ENCODE peak calls at places on chromosome 6, in six cellular contexts. One of them, this sample, is unnamed.

GRCh38 chr6:90388395-90388794 is 91.8 kb upstream of the BACH2 start:
- DNase-seq in lower leg skin: no peak
- DNase-seq in adrenal gland: no peak
- DNase-seq in HCT116: no peak
- DNase-seq in mucosa of descending colon: no peak
- DNase-seq in testis: no peak
- DNase-seq in this sample: no peak

GRCh38 chr6:45921703-45922270 is 93.9 kb downstream of the CLIC5 start:
- DNase-seq in testis: peak; percentile 16
- DNase-seq in lower leg skin: no peak
- DNase-seq in HCT116: no peak
- DNase-seq in adrenal gland: no peak
- DNase-seq in mucosa of descending colon: no peak
- DNase-seq in this sample: no peak

GRCh38 chr6:33742837-33743236 is 3.9 kb downstream of the IP6K3 start:
- DNase-seq in HCT116: no peak
- DNase-seq in lower leg skin: no peak
- DNase-seq in mucosa of descending colon: no peak
- DNase-seq in testis: peak; percentile 76
- DNase-seq in adrenal gland: no peak
- DNase-seq in this sample: peak; percentile 58

GRCh38 chr6:89082439-89082838 is 1.9 kb downstream of the PNRC1 start:
- DNase-seq in HCT116: no peak
- DNase-seq in testis: no peak
- DNase-seq in adrenal gland: no peak
- DNase-seq in mucosa of descending colon: peak; percentile 17
- DNase-seq in lower leg skin: no peak
- DNase-seq in this sample: no peak

GRCh38 chr6:151060096-151060741 is 179.5 kb upstream of the AKAP12 start:
- DNase-seq in lower leg skin: no peak
- DNase-seq in adrenal gland: no peak
- DNase-seq in testis: no peak
- DNase-seq in HCT116: peak; percentile 98
- DNase-seq in mucosa of descending colon: no peak
- DNase-seq in this sample: no peak

GRCh38 chr6:136037246-136037884 is 185.9 kb downstream of the PDE7B start:
- DNase-seq in mucosa of descending colon: no peak
- DNase-seq in lower leg skin: no peak
- DNase-seq in HCT116: no peak
- DNase-seq in testis: no peak
- DNase-seq in adrenal gland: no peak
- DNase-seq in this sample: no peak

GRCh38 chr6:83846291-83846690 is 6.9 kb upstream of the RIPPLY2 start:
- DNase-seq in HCT116: no peak
- DNase-seq in lower leg skin: no peak
- DNase-seq in adrenal gland: no peak
- DNase-seq in testis: no peak
- DNase-seq in mucosa of descending colon: no peak
- DNase-seq in this sample: no peak

GRCh38 chr6:19333936-19334335 is 503.2 kb upstream of the ID4 start:
- DNase-seq in mucosa of descending colon: no peak
- DNase-seq in adrenal gland: no peak
- DNase-seq in HCT116: no peak
- DNase-seq in testis: no peak
- DNase-seq in lower leg skin: no peak
- DNase-seq in this sample: no peak

GRCh38 chr6:39520411-39520810 is 197.9 kb upstream of the KCNK16 start:
- DNase-seq in mucosa of descending colon: no peak
- DNase-seq in testis: no peak
- DNase-seq in adrenal gland: no peak
- DNase-seq in lower leg skin: no peak
- DNase-seq in HCT116: no peak
- DNase-seq in this sample: no peak

GRCh38 chr6:169082093-169082492 is 171.6 kb downstream of the THBS2 start:
- DNase-seq in adrenal gland: no peak
- DNase-seq in HCT116: no peak
- DNase-seq in lower leg skin: peak; percentile 52
- DNase-seq in testis: no peak
- DNase-seq in mucosa of descending colon: no peak
- DNase-seq in this sample: no peak

GRCh38 chr6:112216699-112217551 is 37.4 kb downstream of the LAMA4 start:
- DNase-seq in lower leg skin: no peak
- DNase-seq in mucosa of descending colon: no peak
- DNase-seq in testis: no peak
- DNase-seq in HCT116: no peak
- DNase-seq in adrenal gland: no peak
- DNase-seq in this sample: no peak

GRCh38 chr6:26532699-26533523 is 5.3 kb upstream of the HMGN4 start:
- DNase-seq in HCT116: peak; percentile 83
- DNase-seq in lower leg skin: peak; percentile 97
- DNase-seq in testis: peak; percentile 94
- DNase-seq in mucosa of descending colon: peak; percentile 95
- DNase-seq in adrenal gland: peak; percentile 97
- DNase-seq in this sample: peak; percentile 88

GRCh38 chr6:154595538-154595937 is 85.1 kb upstream of the CNKSR3 start:
- DNase-seq in mucosa of descending colon: no peak
- DNase-seq in lower leg skin: no peak
- DNase-seq in testis: no peak
- DNase-seq in adrenal gland: no peak
- DNase-seq in HCT116: no peak
- DNase-seq in this sample: no peak

GRCh38 chr6:32082951-32083350 is 26.2 kb downstream of the TNXB start:
- DNase-seq in testis: peak; percentile 54
- DNase-seq in adrenal gland: peak; percentile 66
- DNase-seq in HCT116: no peak
- DNase-seq in mucosa of descending colon: peak; percentile 10
- DNase-seq in lower leg skin: peak; percentile 94
- DNase-seq in this sample: no peak

GRCh38 chr6:19757036-19757435 is 80.1 kb upstream of the ID4 start:
- DNase-seq in mucosa of descending colon: no peak
- DNase-seq in HCT116: no peak
- DNase-seq in adrenal gland: no peak
- DNase-seq in testis: no peak
- DNase-seq in lower leg skin: no peak
- DNase-seq in this sample: no peak

GRCh38 chr6:135170849-135171248 is 10.3 kb upstream of the MYB start:
- DNase-seq in mucosa of descending colon: no peak
- DNase-seq in lower leg skin: no peak
- DNase-seq in adrenal gland: no peak
- DNase-seq in testis: no peak
- DNase-seq in HCT116: no peak
- DNase-seq in this sample: no peak

GRCh38 chr6:167766986-167767714 is 59.6 kb upstream of the AFDN start:
- DNase-seq in adrenal gland: no peak
- DNase-seq in mucosa of descending colon: no peak
- DNase-seq in HCT116: no peak
- DNase-seq in testis: no peak
- DNase-seq in lower leg skin: no peak
- DNase-seq in this sample: no peak

GRCh38 chr6:44339763-44340625 is 2.5 kb upstream of the SPATS1 start:
- DNase-seq in mucosa of descending colon: no peak
- DNase-seq in HCT116: no peak
- DNase-seq in lower leg skin: no peak
- DNase-seq in adrenal gland: peak; percentile 36
- DNase-seq in testis: no peak
- DNase-seq in this sample: no peak

GRCh38 chr6:124927806-124928205 is 34.4 kb upstream of the RNF217 start:
- DNase-seq in testis: no peak
- DNase-seq in lower leg skin: no peak
- DNase-seq in mucosa of descending colon: no peak
- DNase-seq in adrenal gland: no peak
- DNase-seq in HCT116: peak; percentile 59
- DNase-seq in this sample: no peak

GRCh38 chr6:12717356-12717755 is 789 bp downstream of the PHACTR1 start:
- DNase-seq in HCT116: no peak
- DNase-seq in lower leg skin: no peak
- DNase-seq in adrenal gland: no peak
- DNase-seq in mucosa of descending colon: no peak
- DNase-seq in testis: no peak
- DNase-seq in this sample: no peak

GRCh38 chr6:12718025-12718424 is 1.5 kb downstream of the PHACTR1 start:
- DNase-seq in lower leg skin: no peak
- DNase-seq in adrenal gland: no peak
- DNase-seq in HCT116: no peak
- DNase-seq in testis: no peak
- DNase-seq in mucosa of descending colon: no peak
- DNase-seq in this sample: no peak

GRCh38 chr6:12715437-12715836 is 1.1 kb upstream of the PHACTR1 start:
- DNase-seq in mucosa of descending colon: no peak
- DNase-seq in adrenal gland: no peak
- DNase-seq in testis: no peak
- DNase-seq in HCT116: no peak
- DNase-seq in lower leg skin: no peak
- DNase-seq in this sample: no peak

GRCh38 chr6:12714022-12714421 is 2.5 kb upstream of the PHACTR1 start:
- DNase-seq in HCT116: no peak
- DNase-seq in testis: no peak
- DNase-seq in adrenal gland: no peak
- DNase-seq in mucosa of descending colon: no peak
- DNase-seq in lower leg skin: no peak
- DNase-seq in this sample: no peak

DNA sequence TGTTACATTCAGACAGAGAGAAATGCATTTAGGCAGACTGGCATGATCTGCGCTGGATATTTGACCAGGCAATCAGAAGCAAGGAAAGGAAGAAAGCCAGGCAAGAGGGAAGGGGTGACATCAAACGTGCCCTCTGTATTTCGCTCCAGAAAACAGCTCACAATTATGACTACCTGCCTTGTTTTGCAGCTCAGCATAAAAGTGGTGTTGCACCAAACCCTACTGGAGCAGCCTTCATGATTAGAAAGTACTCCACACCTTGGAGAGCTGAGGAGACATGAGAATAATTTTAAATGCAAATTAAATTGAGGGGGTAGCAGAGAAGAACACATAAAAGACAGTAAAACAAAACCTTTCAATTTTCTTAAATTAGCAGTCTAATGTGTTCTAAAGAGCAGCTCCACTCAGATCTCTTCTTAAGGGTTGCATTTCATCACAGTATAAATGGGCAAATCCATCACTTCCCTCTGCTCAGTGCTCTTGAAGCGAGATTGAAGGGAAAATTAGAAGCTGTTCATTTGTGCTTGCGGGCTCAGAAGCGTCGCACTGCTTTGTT is at the start of gene PHACTR1:
- DNase-seq in mucosa of descending colon: no peak
- DNase-seq in testis: no peak
- DNase-seq in HCT116: no peak
- DNase-seq in lower leg skin: no peak
- DNase-seq in adrenal gland: no peak
- DNase-seq in this sample: no peak
- TF ChIP-seq CTCF in mucosa of descending colon: no peak
- TF ChIP-seq CTCF in testis: no peak
- TF ChIP-seq CTCF in HCT116: no peak
- TF ChIP-seq CTCF in lower leg skin: no peak
- TF ChIP-seq CTCF in adrenal gland: no peak
- TF ChIP-seq CTCF in this sample: no peak

DNA sequence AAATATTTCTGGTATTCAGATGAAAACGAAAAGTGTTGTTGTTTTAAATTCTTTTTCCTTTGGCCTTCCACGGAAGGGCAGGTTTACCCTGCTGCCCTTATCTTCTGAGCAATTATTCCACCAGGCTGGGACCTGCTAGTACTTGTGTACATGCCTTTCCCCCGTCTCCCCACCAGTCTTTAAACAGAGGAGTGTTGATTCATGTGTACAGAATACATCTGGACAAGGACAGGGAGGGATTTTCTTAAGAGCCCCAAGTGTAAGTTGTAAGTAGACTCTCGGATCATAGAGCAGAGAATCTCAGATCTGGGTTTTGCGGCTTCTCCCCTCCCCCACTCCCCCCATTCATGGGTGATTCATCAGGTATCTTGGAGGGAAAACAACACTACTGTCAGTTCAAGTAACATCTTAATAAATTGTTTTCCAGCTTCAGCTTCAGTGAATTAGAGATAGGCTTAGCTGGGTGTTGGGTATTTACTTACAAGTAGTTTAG is 81.3 kb downstream of the RTN4IP1 start:
- DNase-seq in HCT116: no peak
- DNase-seq in mucosa of descending colon: no peak
- DNase-seq in testis: no peak
- DNase-seq in adrenal gland: no peak
- DNase-seq in lower leg skin: no peak
- DNase-seq in this sample: no peak
- TF ChIP-seq CTCF in HCT116: no peak
- TF ChIP-seq CTCF in mucosa of descending colon: no peak
- TF ChIP-seq CTCF in testis: no peak
- TF ChIP-seq CTCF in adrenal gland: no peak
- TF ChIP-seq CTCF in lower leg skin: no peak
- TF ChIP-seq CTCF in this sample: no peak

DNA sequence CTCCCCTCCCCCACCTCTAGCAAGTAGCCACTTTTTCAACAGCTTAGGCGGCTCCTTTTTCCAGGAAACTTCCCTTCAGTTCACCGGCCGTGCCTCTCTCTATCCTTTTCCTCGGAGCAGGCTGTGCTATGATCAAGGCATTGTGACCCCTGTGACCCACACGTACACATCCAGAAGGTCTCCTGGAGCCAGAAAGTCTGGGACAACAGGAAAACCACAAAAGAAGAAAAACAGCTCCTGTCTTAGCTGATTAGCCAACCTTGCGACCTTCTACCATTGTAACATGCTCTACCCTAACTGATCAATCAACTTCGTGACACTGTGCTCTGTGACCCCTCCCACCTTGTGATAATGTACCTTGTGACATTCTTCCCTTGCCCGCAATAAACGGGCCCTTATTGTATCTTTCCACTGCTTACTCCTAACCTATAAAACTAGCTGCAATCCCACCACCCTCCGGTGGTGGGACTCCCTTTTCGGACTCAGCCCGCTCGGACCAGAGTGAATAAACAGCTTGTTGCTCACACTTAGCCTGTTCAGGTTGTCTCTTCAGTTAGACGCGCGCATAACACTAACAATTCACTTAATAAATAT is 24.2 kb downstream of the ZNF311 start:
- DNase-seq in mucosa of descending colon: peak; percentile 56
- DNase-seq in HCT116: peak; percentile 80
- DNase-seq in testis: peak; percentile 67
- DNase-seq in lower leg skin: no peak
- DNase-seq in adrenal gland: peak; percentile 68
- DNase-seq in this sample: peak; percentile 69
- TF ChIP-seq CTCF in mucosa of descending colon: no peak
- TF ChIP-seq CTCF in HCT116: peak; percentile 52
- TF ChIP-seq CTCF in testis: peak; percentile 32
- TF ChIP-seq CTCF in lower leg skin: no peak
- TF ChIP-seq CTCF in adrenal gland: peak; percentile 47
- TF ChIP-seq CTCF in this sample: peak; percentile 57

GRCh38 chr6:29976253-29976587 is 33.9 kb downstream of the HLA-A start:
- DNase-seq in mucosa of descending colon: no peak
- DNase-seq in adrenal gland: no peak
- DNase-seq in lower leg skin: no peak
- DNase-seq in HCT116: no peak
- DNase-seq in testis: no peak
- DNase-seq in this sample: no peak

GRCh38 chr6:29974901-29975560 is 32.7 kb downstream of the HLA-A start:
- DNase-seq in adrenal gland: no peak
- DNase-seq in HCT116: no peak
- DNase-seq in mucosa of descending colon: no peak
- DNase-seq in lower leg skin: no peak
- DNase-seq in testis: no peak
- DNase-seq in this sample: peak; percentile 36

GRCh38 chr6:29975561-29975907 is 33.2 kb downstream of the HLA-A start:
- DNase-seq in mucosa of descending colon: no peak
- DNase-seq in lower leg skin: no peak
- DNase-seq in HCT116: no peak
- DNase-seq in adrenal gland: no peak
- DNase-seq in testis: no peak
- DNase-seq in this sample: peak; percentile 21

GRCh38 chr6:29976588-29977424 is 34.5 kb downstream of the HLA-A start:
- DNase-seq in mucosa of descending colon: peak; percentile 88
- DNase-seq in lower leg skin: peak; percentile 97
- DNase-seq in HCT116: peak; percentile 57
- DNase-seq in testis: peak; percentile 89
- DNase-seq in adrenal gland: peak; percentile 84
- DNase-seq in this sample: peak; percentile 74

GRCh38 chr6:29977425-29977727 is 35.0 kb downstream of the HLA-A start:
- DNase-seq in mucosa of descending colon: no peak
- DNase-seq in lower leg skin: no peak
- DNase-seq in HCT116: no peak
- DNase-seq in testis: no peak
- DNase-seq in adrenal gland: no peak
- DNase-seq in this sample: no peak
- TF ChIP-seq CTCF in mucosa of descending colon: no peak
- TF ChIP-seq CTCF in lower leg skin: no peak
- TF ChIP-seq CTCF in HCT116: no peak
- TF ChIP-seq CTCF in testis: no peak
- TF ChIP-seq CTCF in adrenal gland: no peak
- TF ChIP-seq CTCF in this sample: no peak